ENCODE peak calls at places on chromosome 20, in four cellular contexts. C is psoas muscle, K is mammary epithelial cell, S is astrocyte. X is an unnamed sample. For H3K4me1 and H3K36me3, the result is how much of the 10 kb centered on the place peaks cover.

GRCh38 chr20:10322073-10323012 is 103.7 kb downstream of the SNAP25 start:
- DNase-seq in C (no peak), K (no peak), S (peak), X (no peak)

GRCh38 chr20:11098888-11099287 is 425.1 kb upstream of the JAG1 start:
- DNase-seq in C (no peak), K (peak), S (no peak), X (no peak)

GRCh38 chr20:53036992-53037391 is 64.8 kb downstream of the TSHZ2 start:
- DNase-seq in C (no peak), K (no peak), S (no peak), X (no peak)

GRCh38 chr20:23021941-23022340 is 13.2 kb upstream of the SSTR4 start:
- DNase-seq in C (no peak), K (peak), S (no peak), X (no peak)

GRCh38 chr20:2826655-2827054 is 10.5 kb downstream of the TMEM239 start:
- DNase-seq in C (no peak), K (no peak), S (no peak), X (no peak)

GRCh38 chr20:21900431-21900830 is 195.0 kb downstream of the PAX1 start:
- DNase-seq in C (no peak), K (no peak), S (no peak), X (no peak)

GRCh38 chr20:10568032-10568431 is 105.8 kb downstream of the JAG1 start:
- DNase-seq in C (no peak), K (no peak), S (no peak), X (no peak)

GRCh38 chr20:52799130-52799529 is 173.0 kb upstream of the TSHZ2 start:
- DNase-seq in C (no peak), K (no peak), S (no peak), X (no peak)

GRCh38 chr20:39911497-39911896 is 777.5 kb downstream of the MAFB start:
- DNase-seq in C (no peak), K (no peak), S (no peak), X (no peak)

GRCh38 chr20:19741914-19742313 is 16.1 kb upstream of the RIN2 start:
- DNase-seq in C (no peak), K (no peak), S (no peak), X (no peak)

GRCh38 chr20:53800883-53801604 is 207.4 kb upstream of the ZNF217 start:
- DNase-seq in C (no peak), K (no peak), S (no peak), X (no peak)

GRCh38 chr20:41006126-41006935 is 22.3 kb upstream of the TOP1 start:
- DNase-seq in C (no peak), K (no peak), S (no peak), X (no peak)

GRCh38 chr20:48489656-48490055 is 338.1 kb downstream of the PREX1 start:
- DNase-seq in C (no peak), K (peak), S (no peak), X (no peak)

GRCh38 chr20:42067174-42067573 is 449.0 kb upstream of the CHD6 start:
- DNase-seq in C (no peak), K (no peak), S (no peak), X (no peak)

GRCh38 chr20:23106271-23106851 is 20.2 kb upstream of the CD93 start:
- DNase-seq in C (peak), K (no peak), S (no peak), X (no peak)

GRCh38 chr20:57874141-57874540 is 164.3 kb upstream of the PMEPA1 start:
- DNase-seq in C (no peak), K (no peak), S (no peak), X (no peak)

GRCh38 chr20:9488063-9488462 is 26.3 kb upstream of the LAMP5 start:
- DNase-seq in C (no peak), K (no peak), S (no peak), X (no peak)

GRCh38 chr20:40816039-40816352 is 127.0 kb upstream of the MAFB start:
- DNase-seq in C (no peak), K (no peak), S (no peak), X (no peak)

GRCh38 chr20:49668181-49668877 is 45.3 kb downstream of the B4GALT5 start:
- DNase-seq in C (no peak), K (no peak), S (no peak), X (no peak)
- H3K4me1 ChIP-seq in C (half or more), K (under half), S (under half), X (under half)

DNA sequence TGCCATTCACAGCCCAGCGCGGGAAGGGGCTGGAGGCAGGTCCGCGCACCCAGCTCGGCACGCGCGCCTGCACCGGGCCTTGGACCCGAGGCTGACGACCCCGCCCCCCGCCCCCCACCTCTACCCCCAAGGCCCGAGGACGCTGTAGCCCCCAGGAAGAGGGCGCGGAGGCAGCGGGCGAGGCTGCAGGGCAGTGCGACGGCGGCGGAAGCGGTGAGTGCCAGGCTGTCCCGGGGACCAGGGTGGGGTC is 1.2 kb downstream of the LIME1 start:
- DNase-seq in C (no peak), K (no peak), S (no peak), X (no peak)
- H3K36me3 ChIP-seq in C (under half), K (under half), S (under half), X (under half)

GRCh38 chr20:36855241-36855657 is 20.7 kb upstream of the TLDC2 start:
- DNase-seq in C (no peak), K (no peak), S (no peak), X (no peak)

GRCh38 chr20:36856691-36857635 is 19.0 kb upstream of the TLDC2 start:
- DNase-seq in C (no peak), K (peak), S (no peak), X (no peak)

GRCh38 chr20:36856196-36856595 is 19.7 kb upstream of the TLDC2 start:
- DNase-seq in C (no peak), K (no peak), S (no peak), X (no peak)

GRCh38 chr20:36852187-36852586 is 23.8 kb upstream of the TLDC2 start:
- DNase-seq in C (no peak), K (no peak), S (no peak), X (no peak)

GRCh38 chr20:36854343-36855240 is 21.3 kb upstream of the TLDC2 start:
- DNase-seq in C (peak), K (no peak), S (no peak), X (no peak)
- H3K4me1 ChIP-seq in C (under half), K (half or more), S (under half), X (under half)

GRCh38 chr20:1388253-1388652 is 4.6 kb downstream of the FKBP1A start:
- DNase-seq in C (no peak), K (no peak), S (no peak), X (no peak)
- H3K36me3 ChIP-seq in C (under half), K (under half), S (under half), X (under half)

X was measured in thoracic aorta.